ENCODE peak calls at places on chromosomes 1 and 21, in six cellular contexts. L is endothelial cell, G is iPS-NIHi11, V is HuH-7, X is NCI-H1417, Z is left ventricle myocardium superior. P is an unnamed sample.

GRCh38 chr1:61082336-61083013 is at the start of gene NFIA:
- DNase-seq in L (no peak), G (peak; percentile 23), V (peak; percentile 83), X (peak; percentile 54), Z (peak; percentile 67), P (peak; percentile 45)

GRCh38 chr1:43421976-43422750 is 31.6 kb downstream of the HYI start:
- DNase-seq in L (no peak), G (peak; percentile 42), V (no peak), X (no peak), Z (no peak), P (no peak)

GRCh38 chr1:184590163-184590750 is 164.4 kb downstream of the EDEM3 start:
- DNase-seq in L (no peak), G (no peak), V (no peak), X (peak; percentile 25), Z (no peak), P (peak; percentile 77)

GRCh38 chr1:153697873-153698647 is 19.6 kb downstream of the NPR1 start:
- DNase-seq in L (peak; percentile 73), G (peak; percentile 50), V (no peak), X (peak; percentile 45), Z (peak; percentile 78), P (no peak)

GRCh38 chr1:3611170-3612019 is at the start of gene MEGF6:
- DNase-seq in L (peak; percentile 97), G (peak; percentile 99), V (no peak), X (peak; percentile 77), Z (peak; percentile 65), P (no peak)

GRCh38 chr1:50985094-50985493 is 15.0 kb downstream of the CDKN2C start:
- DNase-seq in L (no peak), G (no peak), V (no peak), X (peak; percentile 54), Z (no peak), P (no peak)

GRCh38 chr1:94886361-94886760 is 40.5 kb downstream of the CNN3 start:
- DNase-seq in L (no peak), G (peak; percentile 40), V (no peak), X (no peak), Z (no peak), P (no peak)

GRCh38 chr1:57377731-57378139 is 46.1 kb downstream of the DAB1 start:
- DNase-seq in L (no peak), G (no peak), V (no peak), X (no peak), Z (no peak), P (no peak)

GRCh38 chr1:243596441-243597183 is 253.4 kb downstream of the AKT3 start:
- DNase-seq in L (no peak), G (no peak), V (no peak), X (no peak), Z (no peak), P (no peak)

GRCh38 chr1:23651069-23651808 is 40.4 kb upstream of the RPL11 start:
- DNase-seq in L (no peak), G (no peak), V (no peak), X (no peak), Z (peak; percentile 75), P (peak; percentile 24)

GRCh38 chr21:31410763-31411278 is 66.8 kb upstream of the TIAM1 start:
- DNase-seq in L (no peak), G (no peak), V (no peak), X (no peak), Z (no peak), P (no peak)

GRCh38 chr1:3638676-3639075 is 11.2 kb downstream of the WRAP73 start:
- DNase-seq in L (no peak), G (no peak), V (no peak), X (no peak), Z (no peak), P (no peak)

GRCh38 chr1:110466646-110467280 is 15.8 kb downstream of the PROK1 start:
- DNase-seq in L (no peak), G (no peak), V (no peak), X (no peak), Z (no peak), P (no peak)

GRCh38 chr1:69976896-69977295 is 228.5 kb downstream of the LRRC40 start:
- DNase-seq in L (no peak), G (no peak), V (no peak), X (no peak), Z (no peak), P (no peak)

GRCh38 chr21:32562426-32562825 is 22.9 kb downstream of the TCP10L start:
- DNase-seq in L (peak; percentile 18), G (no peak), V (no peak), X (no peak), Z (no peak), P (no peak)

GRCh38 chr1:101996830-101997485 is at the start of gene OLFM3:
- DNase-seq in L (peak; percentile 80), G (peak; percentile 84), V (peak; percentile 11), X (peak; percentile 83), Z (peak; percentile 38), P (peak; percentile 44)

GRCh38 chr1:107900083-107900945 is 64.7 kb downstream of the VAV3 start:
- DNase-seq in L (no peak), G (no peak), V (no peak), X (no peak), Z (no peak), P (no peak)

GRCh38 chr1:184555665-184556641 is 169.1 kb downstream of the C1orf21 start:
- DNase-seq in L (no peak), G (no peak), V (no peak), X (peak; percentile 60), Z (no peak), P (no peak)

GRCh38 chr1:244325056-244325764 is 126.5 kb downstream of the ADSS2 start:
- DNase-seq in L (no peak), G (no peak), V (no peak), X (no peak), Z (no peak), P (no peak)

GRCh38 chr1:155137550-155137949 is 1.9 kb downstream of the SLC50A1 start:
- DNase-seq in L (no peak), G (no peak), V (no peak), X (no peak), Z (no peak), P (no peak)

GRCh38 chr1:204025917-204026709 is 46.8 kb upstream of the SOX13 start:
- DNase-seq in L (no peak), G (no peak), V (no peak), X (no peak), Z (no peak), P (no peak)

GRCh38 chr1:227343727-227344551 is 25.6 kb upstream of the CDC42BPA start:
- DNase-seq in L (no peak), G (no peak), V (no peak), X (no peak), Z (no peak), P (no peak)

GRCh38 chr1:209249785-209250441 is 333.6 kb upstream of the CAMK1G start:
- DNase-seq in L (no peak), G (no peak), V (no peak), X (peak; percentile 94), Z (no peak), P (peak; percentile 32)

GRCh38 chr1:87330201-87330953 is 1.7 kb downstream of the LMO4 start:
- DNase-seq in L (no peak), G (no peak), V (no peak), X (peak; percentile 68), Z (peak; percentile 40), P (peak; percentile 87)

GRCh38 chr1:178541829-178542553 is 29.1 kb downstream of the TEX35 start:
- DNase-seq in L (peak; percentile 44), G (peak; percentile 79), V (peak; percentile 79), X (peak; percentile 81), Z (peak; percentile 71), P (peak; percentile 62)

GRCh38 chr21:39077816-39078215 is 105.4 kb downstream of the PSMG1 start:
- DNase-seq in L (no peak), G (no peak), V (no peak), X (no peak), Z (no peak), P (no peak)

GRCh38 chr1:181872562-181872961 is 188.9 kb downstream of the ZNF648 start:
- DNase-seq in L (no peak), G (no peak), V (no peak), X (no peak), Z (no peak), P (no peak)

GRCh38 chr1:234893725-234894630 is 234.7 kb downstream of the TOMM20 start:
- DNase-seq in L (no peak), G (no peak), V (no peak), X (peak; percentile 63), Z (no peak), P (peak; percentile 81)

GRCh38 chr1:113747376-113747775 is 11.9 kb downstream of the PHTF1 start:
- DNase-seq in L (no peak), G (no peak), V (no peak), X (no peak), Z (no peak), P (no peak)

GRCh38 chr1:203361843-203362524 is 11.1 kb upstream of the FMOD start:
- DNase-seq in L (no peak), G (no peak), V (no peak), X (no peak), Z (no peak), P (no peak)

GRCh38 chr1:222240536-222241181 is 307.2 kb downstream of the HHIPL2 start:
- DNase-seq in L (no peak), G (no peak), V (no peak), X (peak; percentile 71), Z (no peak), P (peak; percentile 51)

GRCh38 chr1:154352581-154353459 is 27.5 kb downstream of the ATP8B2 start:
- DNase-seq in L (peak; percentile 39), G (peak; percentile 52), V (peak; percentile 52), X (peak; percentile 60), Z (peak; percentile 62), P (peak; percentile 74)

GRCh38 chr21:17775431-17776126 is 43.6 kb downstream of the C21orf91 start:
- DNase-seq in L (no peak), G (no peak), V (no peak), X (no peak), Z (no peak), P (no peak)

GRCh38 chr1:245197911-245198379 is 43.2 kb downstream of the KIF26B start:
- DNase-seq in L (no peak), G (no peak), V (no peak), X (peak; percentile 17), Z (no peak), P (no peak)

P was measured in NCI-H510A treated with DMSO at 0.1 percent for 48 hours.